ENCODE peak calls at places on chromosomes 2 and 18, in five cellular contexts. One of them, this sample, is unnamed.

GRCh38 chr2:64679673-64680425 is 26.1 kb upstream of the SERTAD2 start:
- DNase-seq in progenitor cell of endocrine pancreas: no peak
- DNase-seq in AG09309: no peak
- DNase-seq in IMR-90: no peak
- DNase-seq in BJ: no peak
- DNase-seq in this sample: no peak

GRCh38 chr2:96103906-96104861 is 12.2 kb downstream of the ADRA2B start:
- DNase-seq in BJ: no peak
- DNase-seq in progenitor cell of endocrine pancreas: no peak
- DNase-seq in AG09309: no peak
- DNase-seq in IMR-90: no peak
- DNase-seq in this sample: no peak

GRCh38 chr18:56709463-56709862 is 58.3 kb downstream of the WDR7 start:
- DNase-seq in progenitor cell of endocrine pancreas: no peak
- DNase-seq in BJ: peak
- DNase-seq in AG09309: peak
- DNase-seq in IMR-90: peak
- DNase-seq in this sample: peak

GRCh38 chr18:50870138-50870845 is 8.6 kb upstream of the ME2 start:
- DNase-seq in progenitor cell of endocrine pancreas: no peak
- DNase-seq in BJ: peak
- DNase-seq in AG09309: peak
- DNase-seq in IMR-90: peak
- DNase-seq in this sample: peak

GRCh38 chr2:127012215-127012614 is 94.7 kb downstream of the BIN1 start:
- DNase-seq in IMR-90: no peak
- DNase-seq in progenitor cell of endocrine pancreas: no peak
- DNase-seq in AG09309: no peak
- DNase-seq in BJ: no peak
- DNase-seq in this sample: no peak

GRCh38 chr2:178377046-178377445 is 73.9 kb downstream of the PRKRA start:
- DNase-seq in progenitor cell of endocrine pancreas: no peak
- DNase-seq in BJ: no peak
- DNase-seq in AG09309: no peak
- DNase-seq in IMR-90: no peak
- DNase-seq in this sample: no peak

GRCh38 chr2:136131961-136132839 is 14.3 kb upstream of the CXCR4 start:
- DNase-seq in progenitor cell of endocrine pancreas: no peak
- DNase-seq in AG09309: no peak
- DNase-seq in IMR-90: no peak
- DNase-seq in BJ: no peak
- DNase-seq in this sample: no peak

GRCh38 chr2:95079455-95079776 is 42.2 kb downstream of the MRPS5 start:
- DNase-seq in IMR-90: no peak
- DNase-seq in AG09309: no peak
- DNase-seq in BJ: no peak
- DNase-seq in progenitor cell of endocrine pancreas: no peak
- DNase-seq in this sample: no peak

GRCh38 chr2:46492301-46492700 is 12.9 kb downstream of the TMEM247 start:
- DNase-seq in progenitor cell of endocrine pancreas: no peak
- DNase-seq in BJ: no peak
- DNase-seq in AG09309: no peak
- DNase-seq in IMR-90: no peak
- DNase-seq in this sample: no peak

GRCh38 chr2:230131366-230131765 is 62.6 kb upstream of the SLC16A14 start:
- DNase-seq in progenitor cell of endocrine pancreas: no peak
- DNase-seq in BJ: no peak
- DNase-seq in IMR-90: no peak
- DNase-seq in AG09309: no peak
- DNase-seq in this sample: no peak

GRCh38 chr2:177212895-177213856 is 582 bp downstream of the HNRNPA3 start:
- DNase-seq in IMR-90: peak
- DNase-seq in BJ: peak
- DNase-seq in AG09309: peak
- DNase-seq in progenitor cell of endocrine pancreas: peak
- DNase-seq in this sample: peak

GRCh38 chr2:226652388-226652787 is 147.2 kb downstream of the IRS1 start:
- DNase-seq in progenitor cell of endocrine pancreas: no peak
- DNase-seq in AG09309: peak
- DNase-seq in BJ: peak
- DNase-seq in IMR-90: peak
- DNase-seq in this sample: peak

GRCh38 chr2:55106148-55106547 is 55.9 kb upstream of the RTN4 start:
- DNase-seq in progenitor cell of endocrine pancreas: no peak
- DNase-seq in IMR-90: peak
- DNase-seq in AG09309: no peak
- DNase-seq in BJ: no peak
- DNase-seq in this sample: no peak

GRCh38 chr18:5527603-5528002 is 16.2 kb downstream of the EPB41L3 start:
- DNase-seq in BJ: peak
- DNase-seq in IMR-90: peak
- DNase-seq in progenitor cell of endocrine pancreas: no peak
- DNase-seq in AG09309: peak
- DNase-seq in this sample: peak

GRCh38 chr2:106969777-106970176 is 83.8 kb upstream of the ST6GAL2 start:
- DNase-seq in BJ: no peak
- DNase-seq in IMR-90: no peak
- DNase-seq in AG09309: no peak
- DNase-seq in progenitor cell of endocrine pancreas: no peak
- DNase-seq in this sample: no peak

GRCh38 chr2:24122356-24123211 is 550 bp downstream of the PFN4 start:
- DNase-seq in progenitor cell of endocrine pancreas: no peak
- DNase-seq in AG09309: no peak
- DNase-seq in IMR-90: peak
- DNase-seq in BJ: no peak
- DNase-seq in this sample: no peak

GRCh38 chr2:78940998-78941397 is 84.5 kb upstream of the REG3G start:
- DNase-seq in IMR-90: no peak
- DNase-seq in AG09309: no peak
- DNase-seq in BJ: no peak
- DNase-seq in progenitor cell of endocrine pancreas: no peak
- DNase-seq in this sample: no peak

GRCh38 chr18:6741290-6741689 is 11.8 kb downstream of the ARHGAP28 start:
- DNase-seq in BJ: peak
- DNase-seq in IMR-90: peak
- DNase-seq in AG09309: peak
- DNase-seq in progenitor cell of endocrine pancreas: no peak
- DNase-seq in this sample: peak

GRCh38 chr2:64773461-64774118 is 119.9 kb upstream of the SERTAD2 start:
- DNase-seq in AG09309: no peak
- DNase-seq in IMR-90: no peak
- DNase-seq in progenitor cell of endocrine pancreas: no peak
- DNase-seq in BJ: no peak
- DNase-seq in this sample: no peak

GRCh38 chr2:128196026-128196822 is 105.2 kb downstream of the UGGT1 start:
- DNase-seq in progenitor cell of endocrine pancreas: no peak
- DNase-seq in BJ: no peak
- DNase-seq in AG09309: no peak
- DNase-seq in IMR-90: peak
- DNase-seq in this sample: no peak

GRCh38 chr18:42064109-42064508 is 109.1 kb downstream of the PIK3C3 start:
- DNase-seq in AG09309: no peak
- DNase-seq in BJ: no peak
- DNase-seq in progenitor cell of endocrine pancreas: no peak
- DNase-seq in IMR-90: peak
- DNase-seq in this sample: peak

GRCh38 chr2:169528271-169528701 is 18.8 kb downstream of the KLHL41 start:
- DNase-seq in AG09309: no peak
- DNase-seq in IMR-90: peak
- DNase-seq in progenitor cell of endocrine pancreas: peak
- DNase-seq in BJ: no peak
- DNase-seq in this sample: peak

GRCh38 chr2:17337507-17337906 is 180.7 kb downstream of the RAD51AP2 start:
- DNase-seq in BJ: no peak
- DNase-seq in IMR-90: no peak
- DNase-seq in AG09309: no peak
- DNase-seq in progenitor cell of endocrine pancreas: no peak
- DNase-seq in this sample: no peak

GRCh38 chr2:165825041-165825440 is 31.0 kb upstream of the GALNT3 start:
- DNase-seq in IMR-90: peak
- DNase-seq in BJ: no peak
- DNase-seq in AG09309: no peak
- DNase-seq in progenitor cell of endocrine pancreas: no peak
- DNase-seq in this sample: no peak

GRCh38 chr2:233819884-233820765 is 34.2 kb downstream of the HJURP start:
- DNase-seq in AG09309: no peak
- DNase-seq in IMR-90: no peak
- DNase-seq in BJ: no peak
- DNase-seq in progenitor cell of endocrine pancreas: no peak
- DNase-seq in this sample: no peak

GRCh38 chr2:848099-848498 is 102.5 kb upstream of the SNTG2 start:
- DNase-seq in progenitor cell of endocrine pancreas: no peak
- DNase-seq in IMR-90: no peak
- DNase-seq in AG09309: no peak
- DNase-seq in BJ: no peak
- DNase-seq in this sample: no peak

GRCh38 chr2:121480826-121481225 is 49.9 kb upstream of the RNU4ATAC start:
- DNase-seq in BJ: no peak
- DNase-seq in IMR-90: peak
- DNase-seq in AG09309: no peak
- DNase-seq in progenitor cell of endocrine pancreas: no peak
- DNase-seq in this sample: no peak

GRCh38 chr2:9364791-9365497 is 58.4 kb downstream of the ITGB1BP1 start:
- DNase-seq in BJ: no peak
- DNase-seq in AG09309: no peak
- DNase-seq in progenitor cell of endocrine pancreas: no peak
- DNase-seq in IMR-90: no peak
- DNase-seq in this sample: no peak

GRCh38 chr2:23745726-23746105 is 181.2 kb downstream of the ATAD2B start:
- DNase-seq in AG09309: no peak
- DNase-seq in progenitor cell of endocrine pancreas: no peak
- DNase-seq in IMR-90: peak
- DNase-seq in BJ: no peak
- DNase-seq in this sample: no peak

GRCh38 chr18:62669225-62669624 is 46.1 kb upstream of the PHLPP1 start:
- DNase-seq in BJ: no peak
- DNase-seq in progenitor cell of endocrine pancreas: no peak
- DNase-seq in IMR-90: no peak
- DNase-seq in AG09309: no peak
- DNase-seq in this sample: no peak

GRCh38 chr2:239366740-239367139 is 34.1 kb downstream of the HDAC4 start:
- DNase-seq in IMR-90: no peak
- DNase-seq in AG09309: no peak
- DNase-seq in progenitor cell of endocrine pancreas: no peak
- DNase-seq in BJ: no peak
- DNase-seq in this sample: no peak

GRCh38 chr2:239365782-239366435 is 34.9 kb downstream of the HDAC4 start:
- DNase-seq in IMR-90: no peak
- DNase-seq in AG09309: no peak
- DNase-seq in progenitor cell of endocrine pancreas: no peak
- DNase-seq in BJ: no peak
- DNase-seq in this sample: no peak

GRCh38 chr2:239365071-239365781 is 35.6 kb downstream of the HDAC4 start:
- DNase-seq in progenitor cell of endocrine pancreas: no peak
- DNase-seq in BJ: no peak
- DNase-seq in AG09309: no peak
- DNase-seq in IMR-90: no peak
- DNase-seq in this sample: no peak

GRCh38 chr2:239362497-239362896 is 38.3 kb downstream of the HDAC4 start:
- DNase-seq in progenitor cell of endocrine pancreas: no peak
- DNase-seq in BJ: no peak
- DNase-seq in IMR-90: no peak
- DNase-seq in AG09309: no peak
- DNase-seq in this sample: no peak

GRCh38 chr2:239363946-239364637 is 36.7 kb downstream of the HDAC4 start:
- DNase-seq in BJ: no peak
- DNase-seq in progenitor cell of endocrine pancreas: no peak
- DNase-seq in IMR-90: no peak
- DNase-seq in AG09309: no peak
- DNase-seq in this sample: no peak
- TF ChIP-seq CTCF in BJ: no peak
- TF ChIP-seq CTCF in progenitor cell of endocrine pancreas: no peak
- TF ChIP-seq CTCF in IMR-90: no peak
- TF ChIP-seq CTCF in AG09309: no peak
- TF ChIP-seq CTCF in this sample: no peak

DNA sequence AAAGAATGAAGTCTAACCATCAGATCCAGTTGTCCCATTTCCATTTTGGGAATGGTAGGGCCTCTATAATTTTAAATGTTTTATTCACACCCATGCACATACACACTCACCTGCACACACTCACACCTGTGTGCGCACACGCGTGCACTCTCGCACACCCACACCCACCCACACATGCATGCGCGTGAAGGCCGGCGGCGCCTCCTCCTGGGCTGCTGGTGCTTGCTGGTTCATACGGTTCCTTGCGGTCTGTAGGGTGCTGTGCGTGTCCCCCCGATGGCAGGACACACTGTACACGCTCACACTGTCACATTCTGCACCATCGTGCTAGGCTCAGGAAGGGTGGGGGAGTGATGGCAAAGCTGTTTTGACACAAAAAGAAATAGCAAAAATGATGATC is 63.2 kb downstream of the TSHZ1 start:
- DNase-seq in progenitor cell of endocrine pancreas: no peak
- DNase-seq in IMR-90: no peak
- DNase-seq in BJ: no peak
- DNase-seq in AG09309: no peak
- DNase-seq in this sample: no peak
- TF ChIP-seq CTCF in progenitor cell of endocrine pancreas: no peak
- TF ChIP-seq CTCF in IMR-90: no peak
- TF ChIP-seq CTCF in BJ: no peak
- TF ChIP-seq CTCF in AG09309: no peak
- TF ChIP-seq CTCF in this sample: no peak

DNA sequence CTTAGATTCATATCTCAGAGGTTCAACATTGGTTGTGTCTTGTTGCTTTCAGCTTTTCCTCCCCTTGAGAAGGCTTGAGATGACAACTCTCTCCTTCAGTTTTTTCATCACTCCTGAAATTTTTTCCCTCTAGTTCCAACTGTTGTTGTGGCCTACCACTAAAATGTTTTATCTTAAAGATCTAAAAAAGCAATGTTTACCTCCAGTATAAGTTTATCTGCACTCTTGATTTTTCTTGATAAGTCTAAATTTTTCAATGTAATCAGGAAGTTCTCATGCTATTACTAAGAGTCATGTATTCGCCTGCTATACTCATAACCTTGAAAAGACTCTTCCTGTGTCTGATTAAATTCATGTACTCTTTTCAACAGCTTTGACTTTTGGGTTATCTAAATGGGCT is 366.3 kb upstream of the TFPI start:
- DNase-seq in progenitor cell of endocrine pancreas: no peak
- DNase-seq in IMR-90: no peak
- DNase-seq in AG09309: no peak
- DNase-seq in BJ: no peak
- DNase-seq in this sample: no peak
- TF ChIP-seq CTCF in progenitor cell of endocrine pancreas: no peak
- TF ChIP-seq CTCF in IMR-90: no peak
- TF ChIP-seq CTCF in AG09309: no peak
- TF ChIP-seq CTCF in BJ: no peak
- TF ChIP-seq CTCF in this sample: no peak

DNA sequence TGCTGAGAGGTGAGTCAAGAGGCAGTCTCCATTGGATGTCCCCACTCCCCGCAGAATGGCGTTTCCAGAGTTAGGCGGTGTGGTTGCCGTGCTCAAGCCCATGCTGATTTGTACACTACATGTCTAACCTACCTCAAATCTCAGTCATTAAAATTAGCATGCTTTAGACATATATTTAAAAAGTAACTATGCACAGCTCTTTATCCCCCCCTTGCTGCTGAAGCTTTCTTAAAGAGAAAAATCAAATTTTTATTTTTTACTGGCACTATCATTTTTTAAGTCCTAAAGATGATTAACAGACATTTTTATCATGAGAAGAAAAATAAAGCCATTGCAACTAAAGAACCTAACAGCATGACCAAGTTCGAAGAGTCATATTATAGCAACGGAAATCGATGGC is 42.9 kb downstream of the BOLA3 start:
- DNase-seq in AG09309: no peak
- DNase-seq in progenitor cell of endocrine pancreas: no peak
- DNase-seq in IMR-90: no peak
- DNase-seq in BJ: no peak
- DNase-seq in this sample: no peak
- TF ChIP-seq CTCF in AG09309: no peak
- TF ChIP-seq CTCF in progenitor cell of endocrine pancreas: no peak
- TF ChIP-seq CTCF in IMR-90: peak
- TF ChIP-seq CTCF in BJ: peak
- TF ChIP-seq CTCF in this sample: peak